ENCODE peak calls at places on chromosomes 1 and 21, in eight cellular contexts. O, W, G, D, F, S, P and E are unnamed samples.

GRCh38 chr1:80509965-80510522 is 1290.7 kb upstream of the ADGRL2 start:
- DNase-seq in W (no peak), G (no peak), F (peak), S (no peak), O (no peak), P (peak), D (peak), E (no peak)

GRCh38 chr21:44466996-44467858 is 11.9 kb downstream of the LRRC3 start:
- DNase-seq in G (no peak), W (no peak), D (no peak), O (no peak), P (no peak), S (no peak), F (no peak), E (no peak)

GRCh38 chr1:155208656-155209372 is at the start of gene MTX1:
- DNase-seq in O (peak), F (peak), S (peak), P (peak), G (peak), W (peak), D (peak), E (peak)

GRCh38 chr1:201011616-201012015 is 11.9 kb downstream of the KIF21B start:
- DNase-seq in S (no peak), F (no peak), D (no peak), O (no peak), W (no peak), G (no peak), P (no peak), E (no peak)

GRCh38 chr1:171251042-171251740 is 2.9 kb downstream of the FMO1 start:
- DNase-seq in O (peak), F (no peak), G (peak), S (no peak), W (no peak), D (peak), P (peak), E (no peak)

GRCh38 chr1:164740021-164740526 is 181.1 kb downstream of the PBX1 start:
- DNase-seq in G (no peak), S (no peak), O (no peak), D (no peak), W (no peak), P (no peak), F (no peak), E (no peak)

GRCh38 chr1:100721502-100722205 is 2.1 kb downstream of the VCAM1 start:
- DNase-seq in O (peak), P (peak), G (no peak), F (peak), W (peak), D (no peak), S (no peak), E (no peak)

GRCh38 chr1:179169616-179170467 is 59.6 kb downstream of the ABL2 start:
- DNase-seq in S (no peak), D (no peak), F (peak), P (peak), W (no peak), O (peak), G (no peak), E (no peak)

GRCh38 chr1:25837253-25837875 is 17.6 kb downstream of the MTFR1L start:
- DNase-seq in G (no peak), W (no peak), D (no peak), S (no peak), F (no peak), P (no peak), O (no peak), E (no peak)

GRCh38 chr1:221795400-221795799 is 53.5 kb upstream of the DUSP10 start:
- DNase-seq in F (no peak), O (no peak), W (no peak), S (no peak), D (no peak), G (no peak), P (no peak), E (no peak)

GRCh38 chr1:20321573-20321972 is 30.9 kb downstream of the VWA5B1 start:
- DNase-seq in D (no peak), S (no peak), O (no peak), F (no peak), W (no peak), G (no peak), P (no peak), E (no peak)

GRCh38 chr1:4460052-4460451 is 194.4 kb upstream of the AJAP1 start:
- DNase-seq in F (no peak), D (no peak), O (no peak), W (no peak), P (no peak), S (no peak), G (no peak), E (no peak)

GRCh38 chr1:169928438-169929209 is 34.9 kb upstream of the SCYL3 start:
- DNase-seq in W (no peak), S (no peak), F (peak), G (no peak), O (peak), P (peak), D (no peak), E (peak)

GRCh38 chr21:34075760-34076159 is 2.4 kb downstream of the MRPS6 start:
- DNase-seq in P (no peak), W (no peak), D (no peak), G (no peak), S (no peak), F (no peak), O (no peak), E (no peak)

GRCh38 chr1:147516157-147516917 is 25.0 kb upstream of the BCL9 start:
- DNase-seq in W (no peak), G (no peak), S (no peak), D (no peak), P (no peak), O (no peak), F (no peak), E (no peak)

GRCh38 chr1:248852548-248852947 is 6.3 kb downstream of the ZNF692 start:
- DNase-seq in W (no peak), F (no peak), D (no peak), O (no peak), S (no peak), G (no peak), P (no peak), E (no peak)

GRCh38 chr1:168481586-168481985 is 62.2 kb downstream of the XCL2 start:
- DNase-seq in P (no peak), O (no peak), F (no peak), S (no peak), W (peak), G (no peak), D (no peak), E (no peak)

GRCh38 chr1:29900727-29901126 is 664.4 kb downstream of the PTPRU start:
- DNase-seq in F (no peak), O (no peak), D (no peak), G (no peak), W (no peak), P (no peak), S (no peak), E (no peak)

GRCh38 chr1:43938892-43939587 is 5.4 kb downstream of the ARTN start:
- DNase-seq in S (no peak), O (no peak), F (no peak), W (no peak), D (no peak), P (no peak), G (no peak), E (no peak)